ENCODE peak calls at places on chromosome 3, in five cellular contexts. L is uterus, K is prostate gland, B is A549, O is lower leg skin. F is an unnamed sample.

GRCh38 chr3:4061854-4062360 is 241.3 kb upstream of the SETMAR start:
- DNase-seq in L (no peak), K (no peak), B (no peak), O (no peak), F (no peak)

GRCh38 chr3:9947025-9947995 is 4.9 kb downstream of the PRRT3 start:
- DNase-seq in L (peak; percentile 65), K (peak; percentile 74), B (peak; percentile 87), O (peak; percentile 92), F (no peak)

GRCh38 chr3:159616234-159616825 is 372.3 kb upstream of the IL12A start:
- DNase-seq in L (peak; percentile 21), K (peak; percentile 8), B (peak; percentile 34), O (no peak), F (no peak)

GRCh38 chr3:178684881-178685590 is 148.8 kb downstream of the KCNMB2 start:
- DNase-seq in L (no peak), K (no peak), B (no peak), O (no peak), F (no peak)

GRCh38 chr3:45896956-45897355 is 10.6 kb downstream of the CCR9 start:
- DNase-seq in L (no peak), K (no peak), B (no peak), O (no peak), F (no peak)

GRCh38 chr3:147343926-147344325 is 62.4 kb downstream of the ZIC4 start:
- DNase-seq in L (no peak), K (no peak), B (no peak), O (no peak), F (no peak)

GRCh38 chr3:126550488-126551051 is 8.2 kb downstream of the C3orf22 start:
- DNase-seq in L (peak; percentile 10), K (no peak), B (no peak), O (peak; percentile 50), F (no peak)

GRCh38 chr3:139870000-139870675 is 64.8 kb upstream of the CLSTN2 start:
- DNase-seq in L (no peak), K (no peak), B (no peak), O (no peak), F (no peak)

GRCh38 chr3:189386739-189387138 is 215.0 kb downstream of the TPRG1 start:
- DNase-seq in L (no peak), K (no peak), B (no peak), O (no peak), F (no peak)

GRCh38 chr3:6108957-6109356 is 752.0 kb upstream of the GRM7 start:
- DNase-seq in L (no peak), K (no peak), B (no peak), O (no peak), F (no peak)

GRCh38 chr3:58900372-58900771 is 149.5 kb downstream of the CFAP20DC start:
- DNase-seq in L (no peak), K (no peak), B (no peak), O (no peak), F (no peak)

GRCh38 chr3:184669578-184669977 is 42.3 kb downstream of the MAGEF1 start:
- DNase-seq in L (no peak), K (no peak), B (no peak), O (no peak), F (no peak)

GRCh38 chr3:33433843-33434242 is 6.4 kb downstream of the UBP1 start:
- DNase-seq in L (no peak), K (no peak), B (no peak), O (no peak), F (no peak)

GRCh38 chr3:59769132-59769531 is 719.3 kb upstream of the CFAP20DC start:
- DNase-seq in L (no peak), K (no peak), B (no peak), O (no peak), F (no peak)

GRCh38 chr3:196192036-196193001 is 18.9 kb downstream of the ZDHHC19 start:
- DNase-seq in L (no peak), K (peak; percentile 39), B (no peak), O (no peak), F (no peak)

GRCh38 chr3:14784087-14784596 is 34.6 kb upstream of the FGD5 start:
- DNase-seq in L (no peak), K (no peak), B (no peak), O (peak; percentile 82), F (no peak)

GRCh38 chr3:169931747-169932520 is 20.6 kb downstream of the SAMD7 start:
- DNase-seq in L (no peak), K (no peak), B (no peak), O (no peak), F (no peak)

GRCh38 chr3:185325946-185326791 is 36.8 kb upstream of the MAP3K13 start:
- DNase-seq in L (no peak), K (no peak), B (no peak), O (no peak), F (no peak)

GRCh38 chr3:62723636-62724217 is 151.5 kb downstream of the CADPS start:
- DNase-seq in L (no peak), K (no peak), B (no peak), O (no peak), F (no peak)

GRCh38 chr3:149077638-149078037 is 8.7 kb downstream of the HLTF start:
- DNase-seq in L (no peak), K (no peak), B (no peak), O (no peak), F (no peak)

GRCh38 chr3:101453966-101454365 is 59.0 kb downstream of the SENP7 start:
- DNase-seq in L (no peak), K (no peak), B (no peak), O (no peak), F (no peak)

GRCh38 chr3:62875103-62876002 is at the start of gene CADPS:
- DNase-seq in L (no peak), K (no peak), B (no peak), O (no peak), F (no peak)

GRCh38 chr3:149493315-149494021 is 19.0 kb downstream of the TM4SF4 start:
- DNase-seq in L (no peak), K (no peak), B (no peak), O (no peak), F (no peak)

GRCh38 chr3:112634786-112635541 is 6.0 kb downstream of the CCDC80 start:
- DNase-seq in L (no peak), K (no peak), B (no peak), O (no peak), F (no peak)

DNA sequence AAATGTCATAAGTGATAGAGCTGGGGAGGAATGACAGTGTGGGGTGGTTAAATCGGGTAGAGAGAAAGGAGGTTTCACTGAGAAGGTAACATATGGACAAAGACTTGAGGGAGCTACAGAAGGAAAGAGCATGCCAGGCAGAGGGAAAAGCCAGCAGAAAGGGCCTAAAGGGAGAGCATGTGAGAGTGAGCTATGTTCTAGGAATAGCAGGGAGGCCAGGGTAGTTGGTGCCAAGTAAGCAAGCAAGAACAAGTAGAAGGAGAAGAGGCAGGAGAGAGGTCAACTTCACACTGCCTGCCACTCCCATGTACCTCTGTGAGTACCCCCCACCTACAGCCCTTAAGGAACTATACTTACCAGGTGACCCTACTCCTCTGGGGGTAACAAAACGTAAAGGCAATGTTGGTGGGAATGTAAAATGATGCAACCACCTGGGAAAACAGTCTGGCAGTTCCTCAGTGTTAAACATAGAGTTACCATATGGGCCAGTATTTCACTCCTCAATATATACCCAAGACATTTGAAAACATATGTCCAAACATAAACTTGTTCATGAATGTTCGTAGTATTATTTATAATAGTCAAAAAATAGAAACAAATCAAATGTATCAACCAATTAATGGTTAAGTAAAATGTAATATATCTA is 67.6 kb downstream of the SFMBT1 start:
- DNase-seq in L (no peak), K (no peak), B (no peak), O (no peak), F (no peak)
- TF ChIP-seq POLR2A in L (no peak), K (no peak), B (no peak), O (no peak), F (no peak)

DNA sequence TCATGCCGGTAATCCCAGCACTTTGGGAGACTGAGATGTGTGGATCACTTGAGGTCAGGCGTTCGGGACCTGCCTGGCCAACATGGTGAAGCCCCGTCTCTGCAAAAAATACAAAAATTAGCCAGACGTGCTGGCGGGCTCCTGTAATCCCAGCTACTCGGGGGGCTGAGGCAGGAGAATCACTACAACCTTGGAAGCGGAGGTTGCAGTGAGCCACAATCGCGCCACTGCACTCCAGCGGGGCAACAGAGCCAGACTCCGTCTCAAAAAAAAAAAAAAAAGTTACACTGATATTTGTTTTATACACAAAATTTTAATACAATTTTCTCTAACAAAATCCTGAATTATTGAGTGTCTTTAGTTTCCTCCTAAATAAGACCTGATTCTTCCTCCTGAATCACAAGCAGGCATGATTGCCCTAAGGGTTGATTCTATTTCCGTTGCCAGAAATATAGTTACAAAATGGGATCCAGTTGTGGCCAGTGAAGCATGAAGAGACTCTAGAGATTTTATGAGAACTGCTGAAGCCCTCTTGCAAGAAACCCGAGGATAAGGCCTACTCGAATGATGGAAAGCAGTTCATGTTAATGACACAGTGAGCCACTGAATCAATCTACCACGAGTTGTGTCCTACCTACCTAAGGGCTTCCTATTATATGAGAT is 9.6 kb upstream of the SMARCC1 start:
- DNase-seq in L (no peak), K (no peak), B (no peak), O (no peak), F (no peak)
- TF ChIP-seq POLR2A in L (no peak), K (no peak), B (no peak), O (no peak), F (no peak)

DNA sequence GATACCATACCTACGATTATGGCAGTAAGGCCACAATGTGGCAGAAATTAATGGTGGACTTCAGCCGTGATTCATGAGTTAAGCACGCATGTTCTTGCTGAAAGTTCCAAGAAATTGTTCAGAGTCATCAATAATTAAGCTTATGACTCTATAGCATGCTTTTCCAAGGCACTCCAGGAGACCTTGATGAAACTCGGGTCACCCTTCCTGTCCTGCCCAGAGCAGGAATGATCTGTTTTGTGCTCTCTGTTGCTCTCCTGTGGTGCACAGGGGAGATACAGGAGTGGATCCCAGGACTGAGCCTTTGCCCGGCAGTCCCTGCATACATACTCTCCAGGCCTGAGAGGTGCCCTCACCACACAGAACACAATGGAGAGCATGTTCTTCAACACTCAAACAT is 141.6 kb upstream of the SLC2A2 start:
- DNase-seq in L (no peak), K (no peak), B (peak; percentile 59), O (no peak), F (no peak)
- TF ChIP-seq POLR2A in L (no peak), K (no peak), B (no peak), O (no peak), F (no peak)

DNA sequence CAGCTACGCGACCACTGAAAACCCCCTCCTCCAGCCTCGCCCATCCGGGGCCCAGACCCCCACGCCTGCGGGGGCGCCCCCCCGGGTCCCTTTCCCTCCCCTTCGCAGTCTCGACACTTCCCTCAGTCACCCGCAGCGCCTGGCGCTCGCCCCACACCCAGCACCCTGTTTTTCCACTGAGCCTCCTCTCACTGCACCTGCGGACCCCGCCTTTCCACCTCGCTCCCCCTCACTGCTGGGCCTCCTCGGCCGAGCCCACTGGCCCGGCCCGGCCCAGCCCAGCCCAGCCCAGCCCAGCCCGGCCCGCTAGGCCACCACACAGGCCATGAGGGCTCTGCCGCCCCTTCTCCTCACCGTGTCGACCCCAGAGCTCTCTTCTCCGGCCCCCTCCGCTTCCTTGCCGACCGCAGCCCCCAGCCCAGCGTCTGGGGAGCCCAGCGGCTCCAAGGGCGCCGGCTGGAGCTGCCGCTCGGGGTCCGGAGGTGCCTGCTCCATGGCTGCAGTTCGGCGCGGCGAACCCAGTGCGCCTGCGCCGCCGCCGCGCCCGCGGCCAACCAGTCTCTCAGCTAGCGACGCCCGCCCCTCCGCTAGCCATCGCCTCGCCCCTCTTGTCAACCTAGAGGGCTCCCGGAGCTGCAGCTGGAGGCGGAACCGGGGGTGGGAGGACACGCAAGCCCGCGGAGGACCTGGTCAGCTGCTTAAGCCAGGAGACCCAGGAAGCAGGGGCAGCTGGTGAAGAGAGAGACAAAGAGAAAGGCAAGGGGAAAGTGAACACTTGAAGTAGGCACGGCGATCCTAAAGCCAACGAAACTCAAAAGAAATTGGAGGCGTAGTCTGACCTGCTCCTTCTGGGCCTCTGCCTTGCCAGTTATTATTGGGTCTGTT is at the start of gene SNX4:
- DNase-seq in L (peak; percentile 92), K (peak; percentile 89), B (peak; percentile 58), O (peak; percentile 98), F (peak; percentile 72)
- TF ChIP-seq POLR2A in L (peak; percentile 68), K (peak; percentile 77), B (peak; percentile 46), O (no peak), F (no peak)

F was measured in GM12891.